ENCODE peak calls at places on chromosome 20, in four cellular contexts. V, L, I and D are unnamed samples.

GRCh38 chr20:8094415-8094818 is 37.6 kb upstream of the PLCB1 start:
- DNase-seq in I (peak; percentile 47), V (no peak), L (peak; percentile 81), D (peak; percentile 65)

GRCh38 chr20:63381781-63382431 is 20.8 kb upstream of the CHRNA4 start:
- DNase-seq in L (no peak), I (no peak), V (peak; percentile 53), D (peak; percentile 85)

GRCh38 chr20:34997171-34997570 is 41.5 kb downstream of the MYH7B start:
- DNase-seq in I (peak; percentile 86), V (no peak), L (no peak), D (peak; percentile 87)

GRCh38 chr20:62025832-62026563 is 39.7 kb downstream of the TAF4 start:
- DNase-seq in V (peak; percentile 58), L (no peak), I (peak; percentile 32), D (no peak)

GRCh38 chr20:1500496-1500895 is 9.3 kb upstream of the SIRPB2 start:
- DNase-seq in I (no peak), V (no peak), L (no peak), D (no peak)

GRCh38 chr20:33791959-33792597 is 19.1 kb upstream of the CHMP4B start:
- DNase-seq in L (no peak), I (no peak), V (peak; percentile 51), D (peak; percentile 71)

GRCh38 chr20:1809121-1809520 is 86.1 kb upstream of the SIRPA start:
- DNase-seq in V (no peak), I (no peak), L (no peak), D (no peak)

GRCh38 chr20:63101781-63102719 is 95.3 kb upstream of the BHLHE23 start:
- DNase-seq in L (no peak), I (peak; percentile 52), V (peak; percentile 46), D (no peak)

GRCh38 chr20:36919715-36920333 is 31.7 kb downstream of the SAMHD1 start:
- DNase-seq in I (no peak), V (peak; percentile 14), L (no peak), D (no peak)

GRCh38 chr20:22350624-22351023 is 233.7 kb downstream of the FOXA2 start:
- DNase-seq in L (no peak), I (no peak), V (no peak), D (no peak)

GRCh38 chr20:8671366-8671943 is 397.4 kb upstream of the PLCB4 start:
- DNase-seq in I (no peak), V (peak; percentile 60), L (no peak), D (no peak)

GRCh38 chr20:48308232-48308781 is 519.5 kb downstream of the PREX1 start:
- DNase-seq in L (no peak), V (no peak), I (no peak), D (no peak)

GRCh38 chr20:31605902-31606677 is 1.0 kb downstream of the ID1 start:
- DNase-seq in V (peak; percentile 33), I (no peak), L (no peak), D (peak; percentile 31)

GRCh38 chr20:46631874-46632446 is 19.3 kb downstream of the SLC13A3 start:
- DNase-seq in V (no peak), L (no peak), I (peak; percentile 73), D (no peak)

GRCh38 chr20:3759884-3760283 is 7.7 kb downstream of the ADISSP start:
- DNase-seq in I (no peak), L (no peak), V (no peak), D (no peak)

GRCh38 chr20:9093203-9093962 is 24.5 kb downstream of the PLCB4 start:
- DNase-seq in I (no peak), V (no peak), L (no peak), D (no peak)

GRCh38 chr20:3808544-3808943 is 11.8 kb upstream of the AP5S1 start:
- DNase-seq in L (no peak), I (no peak), V (no peak), D (no peak)

GRCh38 chr20:19008497-19008896 is 194.9 kb downstream of the SCP2D1 start:
- DNase-seq in L (no peak), I (no peak), V (no peak), D (no peak)

GRCh38 chr20:2751347-2751867 is 49.0 kb downstream of the CPXM1 start:
- DNase-seq in L (no peak), V (no peak), I (no peak), D (no peak)

GRCh38 chr20:32536861-32537656 is 48.1 kb downstream of the NOL4L start:
- DNase-seq in L (no peak), I (no peak), V (no peak), D (peak; percentile 51)

GRCh38 chr20:45994761-45995160 is 13.9 kb upstream of the MMP9 start:
- DNase-seq in L (no peak), V (no peak), I (no peak), D (no peak)

GRCh38 chr20:63224272-63225081 is 8.5 kb upstream of the YTHDF1 start:
- DNase-seq in V (peak; percentile 80), L (no peak), I (no peak), D (peak; percentile 85)

GRCh38 chr20:48781634-48782033 is 46.2 kb downstream of the PREX1 start:
- DNase-seq in I (no peak), V (no peak), L (no peak), D (no peak)

GRCh38 chr20:38221041-38221589 is 39.4 kb downstream of the KIAA1755 start:
- DNase-seq in I (peak; percentile 75), L (peak; percentile 69), V (peak; percentile 86), D (peak; percentile 84)

GRCh38 chr20:63957004-63957689 is 931 bp upstream of the UCKL1 start:
- DNase-seq in V (peak; percentile 73), I (peak; percentile 70), L (peak; percentile 70), D (peak; percentile 55)

GRCh38 chr20:33653218-33653899 is 8.8 kb upstream of the C20orf144 start:
- DNase-seq in L (no peak), I (no peak), V (peak; percentile 82), D (peak; percentile 61)

DNA sequence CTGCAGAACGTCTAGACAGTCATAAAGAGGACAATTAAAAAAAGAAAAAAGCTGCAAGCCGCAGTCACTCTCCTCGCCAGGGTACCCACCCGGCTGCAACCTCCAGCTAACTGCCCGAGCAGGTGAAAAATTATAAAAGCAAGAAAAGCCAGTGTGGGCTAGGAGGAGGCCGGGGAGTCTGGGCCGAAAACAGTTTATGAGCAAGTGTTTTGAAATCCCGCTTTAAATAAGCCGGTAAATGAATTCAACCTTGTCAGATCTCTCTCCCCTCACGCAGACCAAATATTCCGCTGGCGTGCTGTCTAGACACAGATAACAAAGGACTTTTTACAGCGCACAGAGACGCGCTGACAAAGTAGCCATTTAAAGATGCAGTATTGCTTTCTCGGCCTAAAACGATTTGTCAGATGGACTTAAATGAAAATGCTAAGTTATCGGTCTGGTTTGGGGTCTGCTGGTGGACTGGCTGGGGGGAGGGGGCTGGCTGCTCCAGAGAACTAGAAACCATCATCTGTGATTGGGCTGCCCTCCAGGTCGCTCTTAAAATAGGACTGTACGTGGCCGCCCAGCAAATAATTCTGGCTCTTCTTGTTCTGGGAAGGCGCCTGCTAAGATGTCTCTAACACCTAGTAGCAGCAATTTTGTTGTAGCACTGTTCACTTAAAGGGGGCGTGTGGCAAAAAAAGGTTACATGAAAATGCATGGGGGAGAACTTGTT is 24.5 kb downstream of the PMEPA1 start:
- DNase-seq in V (no peak), I (no peak), L (no peak), D (no peak)
- H3K27ac ChIP-seq in V (no peak overlapping the region), I (no peak overlapping the region), L (peak overlapping the region; percentile 67), D (no peak overlapping the region)

DNA sequence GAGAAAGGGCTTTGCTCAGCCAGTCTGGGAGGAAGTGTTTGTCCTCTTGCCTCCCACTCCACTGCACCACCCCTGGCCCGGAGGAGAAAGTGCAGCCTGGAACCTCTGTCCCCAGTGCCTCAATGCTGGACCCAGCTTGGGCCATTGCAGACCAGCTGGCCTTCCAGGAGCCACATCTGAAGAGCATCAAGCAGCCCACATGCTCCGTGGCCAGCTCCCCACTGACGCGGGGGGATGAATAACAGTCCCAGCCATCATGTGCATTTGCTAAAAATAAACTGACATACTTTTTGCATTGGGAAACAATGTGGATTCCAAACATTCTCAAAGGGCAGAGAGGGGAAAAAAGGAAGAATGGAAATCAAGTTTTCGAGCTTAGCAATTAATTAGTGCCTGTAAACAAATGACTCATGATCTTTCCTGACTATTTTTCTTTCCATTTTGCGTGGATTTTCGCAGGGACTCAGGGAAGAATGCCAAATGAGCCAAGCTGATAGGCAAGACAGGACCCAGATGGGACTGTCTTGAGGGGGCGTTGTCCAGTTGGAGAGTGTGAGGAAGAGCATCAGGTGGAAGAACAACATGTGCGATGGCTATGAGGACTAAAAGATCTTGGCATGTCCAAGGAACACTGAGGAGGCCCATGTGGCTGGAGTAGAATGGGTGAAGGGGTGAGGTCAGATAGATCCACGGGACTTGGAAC is 34.1 kb downstream of the CEBPB start:
- DNase-seq in L (peak; percentile 92), V (no peak), I (peak; percentile 58), D (peak; percentile 76)
- TF ChIP-seq CTCF in L (peak; percentile 40), V (no peak), I (no peak), D (no peak)

GRCh38 chr20:56636701-56637100 is 7.6 kb downstream of the TFAP2C start:
- DNase-seq in I (no peak), L (no peak), V (no peak), D (no peak)
- H3K27ac ChIP-seq in I (no peak overlapping the region), L (no peak overlapping the region), V (no peak overlapping the region), D (no peak overlapping the region)

GRCh38 chr20:44714701-44715494 is at the start of gene CCN5:
- DNase-seq in L (peak; percentile 92), I (peak; percentile 72), V (no peak), D (peak; percentile 88)

GRCh38 chr20:44715495-44716308 is 533 bp downstream of the CCN5 start:
- DNase-seq in I (no peak), L (no peak), V (no peak), D (no peak)

GRCh38 chr20:44711237-44711636 is 3.9 kb upstream of the CCN5 start:
- DNase-seq in V (no peak), I (no peak), L (no peak), D (no peak)

GRCh38 chr20:44716309-44717106 is 1.3 kb downstream of the CCN5 start:
- DNase-seq in L (no peak), V (no peak), I (no peak), D (no peak)

GRCh38 chr20:44714102-44714700 is 968 bp upstream of the CCN5 start:
- DNase-seq in L (peak; percentile 82), V (no peak), I (no peak), D (peak; percentile 56)
- TF ChIP-seq CTCF in L (no peak), V (no peak), I (no peak), D (no peak)